ENCODE peak calls at places on chromosomes 7 and 10, in five cellular contexts. One of them, this sample, is unnamed.

GRCh38 chr10:31317652-31318381 is 1.2 kb upstream of the ZEB1 start:
- DNase-seq in A549: no peak
- DNase-seq in Calu3: peak
- DNase-seq in hepatocyte: no peak
- DNase-seq in AG04450: no peak
- DNase-seq in this sample: no peak

GRCh38 chr7:31100445-31100844 is 48.3 kb downstream of the ADCYAP1R1 start:
- DNase-seq in A549: no peak
- DNase-seq in Calu3: no peak
- DNase-seq in hepatocyte: no peak
- DNase-seq in AG04450: no peak
- DNase-seq in this sample: no peak

GRCh38 chr7:30087371-30087770 is 47.4 kb upstream of the MTURN start:
- DNase-seq in A549: no peak
- DNase-seq in Calu3: no peak
- DNase-seq in hepatocyte: no peak
- DNase-seq in AG04450: no peak
- DNase-seq in this sample: no peak

GRCh38 chr7:24902276-24902675 is 77.7 kb downstream of the OSBPL3 start:
- DNase-seq in A549: no peak
- DNase-seq in Calu3: no peak
- DNase-seq in hepatocyte: no peak
- DNase-seq in AG04450: no peak
- DNase-seq in this sample: no peak

GRCh38 chr10:87585565-87586514 is 73.8 kb upstream of the PAPSS2 start:
- DNase-seq in A549: peak
- DNase-seq in Calu3: peak
- DNase-seq in hepatocyte: peak
- DNase-seq in AG04450: no peak
- DNase-seq in this sample: no peak

GRCh38 chr7:135333196-135333595 is 99.6 kb downstream of the STRA8 start:
- DNase-seq in A549: peak
- DNase-seq in Calu3: no peak
- DNase-seq in hepatocyte: no peak
- DNase-seq in AG04450: no peak
- DNase-seq in this sample: no peak

GRCh38 chr7:26500749-26501352 is 209.2 kb downstream of the SNX10 start:
- DNase-seq in A549: peak
- DNase-seq in Calu3: no peak
- DNase-seq in hepatocyte: peak
- DNase-seq in AG04450: no peak
- DNase-seq in this sample: no peak

GRCh38 chr10:47456096-47456485 is 27.8 kb downstream of the ANXA8 start:
- DNase-seq in A549: no peak
- DNase-seq in Calu3: no peak
- DNase-seq in hepatocyte: no peak
- DNase-seq in AG04450: no peak
- DNase-seq in this sample: no peak

GRCh38 chr7:51590746-51591145 is 274.1 kb upstream of the COBL start:
- DNase-seq in A549: no peak
- DNase-seq in Calu3: no peak
- DNase-seq in hepatocyte: no peak
- DNase-seq in AG04450: no peak
- DNase-seq in this sample: no peak

GRCh38 chr7:42097756-42098155 is 139.3 kb downstream of the GLI3 start:
- DNase-seq in A549: peak
- DNase-seq in Calu3: no peak
- DNase-seq in hepatocyte: peak
- DNase-seq in AG04450: no peak
- DNase-seq in this sample: peak

GRCh38 chr10:28095791-28096367 is 97.0 kb upstream of the ODAD2 start:
- DNase-seq in A549: no peak
- DNase-seq in Calu3: no peak
- DNase-seq in hepatocyte: no peak
- DNase-seq in AG04450: no peak
- DNase-seq in this sample: no peak

GRCh38 chr10:28094121-28094520 is 95.2 kb upstream of the ODAD2 start:
- DNase-seq in A549: no peak
- DNase-seq in Calu3: no peak
- DNase-seq in hepatocyte: no peak
- DNase-seq in AG04450: no peak
- DNase-seq in this sample: no peak

GRCh38 chr10:28091913-28092312 is 93.0 kb upstream of the ODAD2 start:
- DNase-seq in A549: no peak
- DNase-seq in Calu3: no peak
- DNase-seq in hepatocyte: no peak
- DNase-seq in AG04450: no peak
- DNase-seq in this sample: no peak

GRCh38 chr10:28097633-28098032 is 98.8 kb upstream of the ODAD2 start:
- DNase-seq in A549: no peak
- DNase-seq in Calu3: no peak
- DNase-seq in hepatocyte: no peak
- DNase-seq in AG04450: no peak
- DNase-seq in this sample: no peak
- TF ChIP-seq CTCF in A549: no peak
- TF ChIP-seq CTCF in Calu3: no peak
- TF ChIP-seq CTCF in hepatocyte: no peak
- TF ChIP-seq CTCF in AG04450: peak
- TF ChIP-seq CTCF in this sample: no peak

GRCh38 chr10:9339702-9340101 is 1285.2 kb downstream of the GATA3 start:
- DNase-seq in A549: no peak
- DNase-seq in Calu3: no peak
- DNase-seq in hepatocyte: no peak
- DNase-seq in AG04450: no peak
- DNase-seq in this sample: no peak

GRCh38 chr10:9342865-9343450 is 1288.5 kb downstream of the GATA3 start:
- DNase-seq in A549: peak
- DNase-seq in Calu3: peak
- DNase-seq in hepatocyte: peak
- DNase-seq in AG04450: peak
- DNase-seq in this sample: no peak
- TF ChIP-seq CTCF in A549: peak
- TF ChIP-seq CTCF in Calu3: peak
- TF ChIP-seq CTCF in hepatocyte: peak
- TF ChIP-seq CTCF in AG04450: peak
- TF ChIP-seq CTCF in this sample: peak

DNA sequence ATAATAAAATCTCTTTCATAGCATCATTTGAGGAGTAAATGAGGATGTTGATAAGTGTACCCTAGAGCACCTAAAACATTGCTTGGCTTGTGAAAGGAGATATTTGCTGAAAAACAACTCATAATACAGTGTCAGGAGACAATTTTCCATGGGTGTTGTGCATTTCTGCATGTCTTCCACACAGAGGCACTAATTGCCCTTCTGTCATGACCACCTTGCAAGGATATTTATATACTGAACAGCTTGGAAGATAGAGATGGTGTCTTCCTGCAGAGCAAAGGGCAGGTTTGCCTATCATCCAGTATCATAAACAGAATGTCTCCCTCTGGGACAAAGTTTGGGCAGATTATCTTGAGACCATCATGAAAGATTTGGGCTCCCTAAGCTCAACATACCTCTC is 495.2 kb upstream of the LRRN3 start:
- DNase-seq in A549: peak
- DNase-seq in Calu3: no peak
- DNase-seq in hepatocyte: no peak
- DNase-seq in AG04450: no peak
- DNase-seq in this sample: no peak
- TF ChIP-seq CTCF in A549: no peak
- TF ChIP-seq CTCF in Calu3: no peak
- TF ChIP-seq CTCF in hepatocyte: peak
- TF ChIP-seq CTCF in AG04450: no peak
- TF ChIP-seq CTCF in this sample: no peak

GRCh38 chr10:89580243-89580642 is 44.8 kb upstream of the SLC16A12 start:
- DNase-seq in A549: no peak
- DNase-seq in Calu3: no peak
- DNase-seq in hepatocyte: no peak
- DNase-seq in AG04450: no peak
- DNase-seq in this sample: no peak

GRCh38 chr10:89574348-89574747 is 39.0 kb upstream of the SLC16A12 start:
- DNase-seq in A549: no peak
- DNase-seq in Calu3: no peak
- DNase-seq in hepatocyte: no peak
- DNase-seq in AG04450: no peak
- DNase-seq in this sample: no peak

GRCh38 chr10:89576022-89576421 is 40.6 kb upstream of the SLC16A12 start:
- DNase-seq in A549: no peak
- DNase-seq in Calu3: no peak
- DNase-seq in hepatocyte: no peak
- DNase-seq in AG04450: no peak
- DNase-seq in this sample: no peak

GRCh38 chr10:89576696-89577095 is 41.3 kb upstream of the SLC16A12 start:
- DNase-seq in A549: no peak
- DNase-seq in Calu3: no peak
- DNase-seq in hepatocyte: no peak
- DNase-seq in AG04450: no peak
- DNase-seq in this sample: no peak

GRCh38 chr10:89575037-89575436 is 39.6 kb upstream of the SLC16A12 start:
- DNase-seq in A549: no peak
- DNase-seq in Calu3: no peak
- DNase-seq in hepatocyte: no peak
- DNase-seq in AG04450: no peak
- DNase-seq in this sample: no peak
- TF ChIP-seq CTCF in A549: no peak
- TF ChIP-seq CTCF in Calu3: no peak
- TF ChIP-seq CTCF in hepatocyte: no peak
- TF ChIP-seq CTCF in AG04450: no peak
- TF ChIP-seq CTCF in this sample: no peak

DNA sequence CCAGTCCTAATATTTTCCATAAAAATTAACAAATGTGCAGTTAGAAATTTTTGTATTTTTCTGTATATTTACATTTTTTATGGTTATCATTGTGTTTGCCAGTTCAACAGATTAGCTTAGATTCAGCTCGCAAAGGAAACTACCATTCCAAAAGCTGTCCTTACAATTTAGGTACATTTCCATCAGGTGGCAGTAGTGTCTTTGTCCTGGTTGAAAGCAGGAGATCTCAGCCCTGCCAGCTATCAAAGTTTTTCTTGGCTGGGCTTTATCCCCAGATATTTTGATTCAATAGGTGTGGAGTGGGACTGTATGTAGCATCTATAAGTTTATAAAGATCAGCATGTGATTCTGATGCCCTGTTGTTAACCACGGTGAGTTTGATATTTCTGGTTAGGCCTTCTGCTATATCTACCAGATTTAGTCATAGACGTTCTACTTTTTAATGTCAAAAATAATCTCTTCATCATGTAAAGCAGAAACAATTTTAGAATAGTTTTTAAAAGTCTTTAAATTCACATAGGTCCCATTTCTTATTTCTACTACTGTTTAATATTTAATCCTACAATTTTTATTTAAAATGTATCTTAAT is 15.5 kb upstream of the ICA1 start:
- DNase-seq in A549: peak
- DNase-seq in Calu3: peak
- DNase-seq in hepatocyte: peak
- DNase-seq in AG04450: no peak
- DNase-seq in this sample: no peak
- TF ChIP-seq CTCF in A549: peak
- TF ChIP-seq CTCF in Calu3: peak
- TF ChIP-seq CTCF in hepatocyte: peak
- TF ChIP-seq CTCF in AG04450: no peak
- TF ChIP-seq CTCF in this sample: no peak

GRCh38 chr7:117403737-117404136 is 23.6 kb downstream of the ASZ1 start:
- DNase-seq in A549: no peak
- DNase-seq in Calu3: no peak
- DNase-seq in hepatocyte: no peak
- DNase-seq in AG04450: no peak
- DNase-seq in this sample: no peak

GRCh38 chr7:117395743-117396142 is 31.6 kb downstream of the ASZ1 start:
- DNase-seq in A549: no peak
- DNase-seq in Calu3: no peak
- DNase-seq in hepatocyte: no peak
- DNase-seq in AG04450: peak
- DNase-seq in this sample: no peak

GRCh38 chr7:117402109-117402508 is 25.2 kb downstream of the ASZ1 start:
- DNase-seq in A549: no peak
- DNase-seq in Calu3: peak
- DNase-seq in hepatocyte: no peak
- DNase-seq in AG04450: no peak
- DNase-seq in this sample: no peak

GRCh38 chr7:117401293-117402002 is 25.8 kb downstream of the ASZ1 start:
- DNase-seq in A549: peak
- DNase-seq in Calu3: peak
- DNase-seq in hepatocyte: no peak
- DNase-seq in AG04450: no peak
- DNase-seq in this sample: no peak

DNA sequence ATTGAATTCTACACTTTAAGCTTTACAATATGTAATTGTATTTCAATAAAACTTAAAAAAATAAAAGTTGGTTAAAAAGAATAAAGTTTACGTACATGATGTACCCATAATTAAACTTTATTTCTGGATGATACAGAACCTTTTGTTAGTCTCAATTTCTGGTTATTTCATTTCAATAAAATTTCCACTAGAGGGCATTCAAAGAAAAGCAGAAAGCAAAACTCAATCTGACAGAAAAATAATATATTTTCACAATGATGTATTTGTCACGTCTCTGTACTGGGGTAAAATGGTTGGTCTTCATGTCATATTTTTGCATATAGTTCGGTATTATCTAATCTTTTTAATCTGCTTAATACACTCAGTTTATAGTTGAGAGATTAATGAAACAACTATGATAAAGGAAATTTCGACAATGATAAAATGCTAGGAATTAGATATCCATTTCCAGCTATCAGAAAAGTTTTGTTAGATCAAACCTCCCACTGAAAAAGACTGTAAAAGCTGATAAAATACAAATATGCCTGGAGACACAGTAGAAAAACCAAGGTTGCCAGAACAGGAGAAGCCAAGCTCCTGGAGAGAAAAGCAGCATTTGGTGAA is 27.4 kb downstream of the ASZ1 start:
- DNase-seq in A549: no peak
- DNase-seq in Calu3: no peak
- DNase-seq in hepatocyte: no peak
- DNase-seq in AG04450: no peak
- DNase-seq in this sample: no peak
- TF ChIP-seq CTCF in A549: peak
- TF ChIP-seq CTCF in Calu3: peak
- TF ChIP-seq CTCF in hepatocyte: peak
- TF ChIP-seq CTCF in AG04450: peak
- TF ChIP-seq CTCF in this sample: peak

DNA sequence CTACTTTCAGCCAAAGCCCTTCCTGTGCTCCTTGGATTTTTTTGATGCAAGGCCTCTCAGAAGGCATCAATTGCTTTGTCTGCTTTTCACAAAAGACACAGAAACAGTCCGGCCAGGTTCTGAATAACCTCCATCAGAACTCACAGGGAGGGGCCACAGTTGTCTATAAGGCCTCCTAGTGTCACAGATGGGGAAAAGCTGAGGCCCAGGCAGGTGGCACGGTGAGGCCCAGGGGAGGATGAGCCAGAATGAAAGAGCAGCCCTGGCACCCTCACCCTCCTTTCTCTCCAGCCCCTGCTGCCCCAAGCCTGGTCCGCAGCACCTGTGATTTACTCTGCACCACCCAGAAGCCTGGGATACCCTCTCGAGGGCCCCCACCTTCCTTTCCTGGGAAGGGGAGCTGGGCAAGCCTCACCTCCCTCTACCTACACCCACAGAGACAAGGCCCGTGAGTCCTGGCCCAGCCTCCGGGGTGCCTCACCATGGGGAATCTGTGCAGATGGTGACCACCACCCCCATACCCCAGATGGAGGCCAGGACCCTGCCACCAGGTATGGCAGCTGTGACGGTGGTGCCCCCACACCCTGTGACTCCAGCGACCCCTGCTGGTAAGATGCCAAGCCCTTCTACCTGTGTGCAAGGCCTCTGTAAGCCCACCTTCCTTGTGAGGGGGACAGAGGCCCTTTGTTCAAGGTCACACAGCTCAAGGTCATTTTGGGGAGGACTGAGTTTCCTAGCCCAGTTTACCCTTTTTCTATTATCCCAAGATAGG is 26.2 kb upstream of the ZNF467 start:
- DNase-seq in A549: peak
- DNase-seq in Calu3: peak
- DNase-seq in hepatocyte: peak
- DNase-seq in AG04450: no peak
- DNase-seq in this sample: no peak
- TF ChIP-seq CTCF in A549: peak
- TF ChIP-seq CTCF in Calu3: peak
- TF ChIP-seq CTCF in hepatocyte: peak
- TF ChIP-seq CTCF in AG04450: peak
- TF ChIP-seq CTCF in this sample: no peak